ENCODE peak calls at places on chromosomes 13 and 19, in four cellular contexts. One of them, this sample, is unnamed. For H3K4me1, the result is how much of the 10 kb centered on the place peaks cover.

GRCh38 chr13:73259061-73259908 is 200.5 kb downstream of the KLF5 start:
- DNase-seq in left ventricle myocardium inferior: no peak
- DNase-seq in left lung: no peak
- DNase-seq in tibial artery: no peak
- DNase-seq in this sample: no peak

GRCh38 chr19:11558881-11559828 is at the start of gene ELOF1:
- DNase-seq in left ventricle myocardium inferior: peak
- DNase-seq in left lung: peak
- DNase-seq in tibial artery: peak
- DNase-seq in this sample: peak

GRCh38 chr19:13079542-13079986 is 23.1 kb downstream of the LYL1 start:
- DNase-seq in left ventricle myocardium inferior: no peak
- DNase-seq in left lung: no peak
- DNase-seq in tibial artery: no peak
- DNase-seq in this sample: no peak

GRCh38 chr13:40271931-40272775 is 394.3 kb downstream of the FOXO1 start:
- DNase-seq in left ventricle myocardium inferior: peak
- DNase-seq in left lung: no peak
- DNase-seq in tibial artery: peak
- DNase-seq in this sample: peak

GRCh38 chr19:3443840-3444694 is 36.3 kb downstream of the SMIM24 start:
- DNase-seq in left ventricle myocardium inferior: peak
- DNase-seq in left lung: peak
- DNase-seq in tibial artery: no peak
- DNase-seq in this sample: no peak

GRCh38 chr13:75788494-75788991 is 152.4 kb downstream of the LMO7 start:
- DNase-seq in left ventricle myocardium inferior: no peak
- DNase-seq in left lung: peak
- DNase-seq in tibial artery: no peak
- DNase-seq in this sample: no peak

GRCh38 chr19:18495204-18495911 is 26.5 kb downstream of the ELL start:
- DNase-seq in left ventricle myocardium inferior: no peak
- DNase-seq in left lung: no peak
- DNase-seq in tibial artery: no peak
- DNase-seq in this sample: no peak

GRCh38 chr19:12789904-12790619 is 1.2 kb upstream of the JUNB start:
- DNase-seq in left ventricle myocardium inferior: peak
- DNase-seq in left lung: peak
- DNase-seq in tibial artery: peak
- DNase-seq in this sample: peak

GRCh38 chr13:76884571-76885202 is 1.5 kb downstream of the KCTD12 start:
- DNase-seq in left ventricle myocardium inferior: no peak
- DNase-seq in left lung: no peak
- DNase-seq in tibial artery: no peak
- DNase-seq in this sample: no peak

GRCh38 chr13:97568850-97569249 is 134.9 kb downstream of the RAP2A start:
- DNase-seq in left ventricle myocardium inferior: no peak
- DNase-seq in left lung: no peak
- DNase-seq in tibial artery: no peak
- DNase-seq in this sample: no peak

GRCh38 chr19:39516270-39516669 is 1.3 kb downstream of the SELENOV start:
- DNase-seq in left ventricle myocardium inferior: no peak
- DNase-seq in left lung: no peak
- DNase-seq in tibial artery: no peak
- DNase-seq in this sample: no peak

GRCh38 chr13:110396913-110397379 is 89.9 kb downstream of the COL4A2 start:
- DNase-seq in left ventricle myocardium inferior: peak
- DNase-seq in left lung: no peak
- DNase-seq in tibial artery: peak
- DNase-seq in this sample: peak

GRCh38 chr13:35475131-35475959 is 1.1 kb downstream of the MAB21L1 start:
- DNase-seq in left ventricle myocardium inferior: no peak
- DNase-seq in left lung: peak
- DNase-seq in tibial artery: peak
- DNase-seq in this sample: peak

GRCh38 chr19:50967924-50968708 is 1.3 kb downstream of the KLK6 start:
- DNase-seq in left ventricle myocardium inferior: no peak
- DNase-seq in left lung: no peak
- DNase-seq in tibial artery: no peak
- DNase-seq in this sample: no peak

GRCh38 chr13:83731113-83731512 is 151.2 kb downstream of the SLITRK1 start:
- DNase-seq in left ventricle myocardium inferior: no peak
- DNase-seq in left lung: no peak
- DNase-seq in tibial artery: no peak
- DNase-seq in this sample: no peak

GRCh38 chr19:53037101-53038097 is 7.1 kb upstream of the ERVV-2 start:
- DNase-seq in left ventricle myocardium inferior: peak
- DNase-seq in left lung: peak
- DNase-seq in tibial artery: no peak
- DNase-seq in this sample: peak

GRCh38 chr19:14370169-14370998 is 10.9 kb upstream of the ADGRE5 start:
- DNase-seq in left ventricle myocardium inferior: no peak
- DNase-seq in left lung: no peak
- DNase-seq in tibial artery: no peak
- DNase-seq in this sample: no peak

DNA sequence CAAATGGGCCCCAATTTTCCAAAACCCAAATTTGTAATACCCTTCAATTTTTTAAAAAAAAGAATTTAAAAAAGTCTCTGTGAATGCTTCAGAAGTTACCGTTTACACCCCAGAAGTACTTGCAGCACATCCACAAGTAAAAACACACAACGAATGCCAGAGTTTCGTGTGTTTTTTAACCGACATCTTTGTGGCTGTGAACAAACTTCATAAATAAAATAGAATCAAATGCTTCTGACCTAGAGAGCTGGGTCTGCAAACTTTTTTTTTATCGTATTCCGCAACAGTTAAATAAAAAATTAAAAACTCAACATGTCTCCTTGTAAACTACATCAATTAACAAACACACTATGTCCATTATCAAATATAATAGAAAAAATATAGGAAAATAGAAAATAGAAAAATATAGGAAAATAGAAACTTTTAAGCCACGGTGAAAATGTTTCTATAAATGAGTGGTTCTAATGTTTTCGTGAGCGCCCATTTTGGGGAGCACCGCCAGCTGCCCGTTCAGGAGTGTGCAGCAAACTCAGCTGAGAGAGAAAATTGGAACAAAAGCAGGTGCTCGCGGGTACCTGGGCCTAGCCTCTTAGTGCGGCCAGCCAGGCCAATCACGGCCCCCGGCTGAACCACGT is 384 bp upstream of the PDX1 start:
- DNase-seq in left ventricle myocardium inferior: no peak
- DNase-seq in left lung: no peak
- DNase-seq in tibial artery: no peak
- DNase-seq in this sample: no peak
- H3K27ac ChIP-seq in left ventricle myocardium inferior: no peak
- H3K27ac ChIP-seq in left lung: no peak
- H3K27ac ChIP-seq in tibial artery: no peak
- H3K27ac ChIP-seq in this sample: no peak

GRCh38 chr13:32232263-32232662 is 82.9 kb downstream of the ZAR1L start:
- DNase-seq in left ventricle myocardium inferior: no peak
- DNase-seq in left lung: no peak
- DNase-seq in tibial artery: no peak
- DNase-seq in this sample: no peak

GRCh38 chr13:32237681-32238080 is 77.5 kb downstream of the ZAR1L start:
- DNase-seq in left ventricle myocardium inferior: no peak
- DNase-seq in left lung: no peak
- DNase-seq in tibial artery: no peak
- DNase-seq in this sample: no peak

GRCh38 chr13:32233062-32233461 is 82.1 kb downstream of the ZAR1L start:
- DNase-seq in left ventricle myocardium inferior: no peak
- DNase-seq in left lung: no peak
- DNase-seq in tibial artery: no peak
- DNase-seq in this sample: no peak

GRCh38 chr13:32229443-32229842 is 85.7 kb downstream of the ZAR1L start:
- DNase-seq in left ventricle myocardium inferior: no peak
- DNase-seq in left lung: no peak
- DNase-seq in tibial artery: no peak
- DNase-seq in this sample: no peak

DNA sequence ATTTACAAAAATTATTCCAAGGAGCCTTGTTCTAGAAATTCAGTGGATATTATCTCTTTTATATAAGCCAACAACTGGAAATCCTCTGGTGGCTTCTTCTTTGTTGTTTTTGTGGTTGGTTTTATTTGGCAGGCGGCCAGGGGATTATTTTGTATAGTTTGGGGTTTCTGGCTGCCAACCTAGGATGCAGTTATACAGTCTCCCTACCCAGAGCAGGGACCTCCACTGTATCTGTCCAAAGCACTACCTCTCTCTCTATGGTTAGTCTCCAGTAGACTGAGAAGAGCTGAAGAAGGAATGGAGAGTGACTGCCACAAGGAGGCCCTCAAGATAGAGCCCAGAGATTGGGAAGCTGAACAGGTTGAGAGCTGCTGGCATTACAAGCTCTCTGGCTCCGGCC is 80.2 kb downstream of the ZAR1L start:
- DNase-seq in left ventricle myocardium inferior: no peak
- DNase-seq in left lung: no peak
- DNase-seq in tibial artery: no peak
- DNase-seq in this sample: no peak
- TF ChIP-seq CTCF in left ventricle myocardium inferior: no peak
- TF ChIP-seq CTCF in left lung: no peak
- TF ChIP-seq CTCF in tibial artery: no peak
- TF ChIP-seq CTCF in this sample: no peak

GRCh38 chr19:42423462-42424344 is 3.5 kb downstream of the LIPE start:
- DNase-seq in left ventricle myocardium inferior: peak
- DNase-seq in left lung: peak
- DNase-seq in tibial artery: peak
- DNase-seq in this sample: peak

GRCh38 chr19:42422092-42422575 is 5.1 kb downstream of the LIPE start:
- DNase-seq in left ventricle myocardium inferior: no peak
- DNase-seq in left lung: no peak
- DNase-seq in tibial artery: no peak
- DNase-seq in this sample: peak

GRCh38 chr19:42422576-42423461 is 4.4 kb downstream of the LIPE start:
- DNase-seq in left ventricle myocardium inferior: no peak
- DNase-seq in left lung: no peak
- DNase-seq in tibial artery: no peak
- DNase-seq in this sample: peak

GRCh38 chr19:42424712-42425131 is 2.5 kb downstream of the LIPE start:
- DNase-seq in left ventricle myocardium inferior: no peak
- DNase-seq in left lung: no peak
- DNase-seq in tibial artery: no peak
- DNase-seq in this sample: no peak

DNA sequence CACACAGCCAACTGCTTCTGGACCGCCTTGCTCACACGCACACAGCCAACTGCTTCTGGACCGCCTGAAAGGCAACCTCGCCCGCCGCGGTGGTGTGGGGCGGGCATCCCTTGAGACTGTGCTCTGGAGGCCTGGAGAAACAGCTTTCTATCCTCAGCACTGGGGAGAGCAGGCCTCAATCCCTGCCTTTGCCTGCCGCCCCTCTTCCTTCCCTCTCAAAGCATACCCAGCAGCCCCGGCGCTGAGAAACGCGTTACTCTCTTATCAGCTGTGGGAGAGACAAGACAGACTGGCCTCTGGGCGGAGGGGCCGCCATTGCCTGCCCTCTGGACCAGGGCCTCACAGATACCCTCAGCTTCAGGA is 2.9 kb downstream of the LIPE start:
- DNase-seq in left ventricle myocardium inferior: no peak
- DNase-seq in left lung: no peak
- DNase-seq in tibial artery: no peak
- DNase-seq in this sample: no peak
- H3K4me1 ChIP-seq in left ventricle myocardium inferior: half or more
- H3K4me1 ChIP-seq in left lung: under half
- H3K4me1 ChIP-seq in tibial artery: under half
- H3K4me1 ChIP-seq in this sample: under half

DNA sequence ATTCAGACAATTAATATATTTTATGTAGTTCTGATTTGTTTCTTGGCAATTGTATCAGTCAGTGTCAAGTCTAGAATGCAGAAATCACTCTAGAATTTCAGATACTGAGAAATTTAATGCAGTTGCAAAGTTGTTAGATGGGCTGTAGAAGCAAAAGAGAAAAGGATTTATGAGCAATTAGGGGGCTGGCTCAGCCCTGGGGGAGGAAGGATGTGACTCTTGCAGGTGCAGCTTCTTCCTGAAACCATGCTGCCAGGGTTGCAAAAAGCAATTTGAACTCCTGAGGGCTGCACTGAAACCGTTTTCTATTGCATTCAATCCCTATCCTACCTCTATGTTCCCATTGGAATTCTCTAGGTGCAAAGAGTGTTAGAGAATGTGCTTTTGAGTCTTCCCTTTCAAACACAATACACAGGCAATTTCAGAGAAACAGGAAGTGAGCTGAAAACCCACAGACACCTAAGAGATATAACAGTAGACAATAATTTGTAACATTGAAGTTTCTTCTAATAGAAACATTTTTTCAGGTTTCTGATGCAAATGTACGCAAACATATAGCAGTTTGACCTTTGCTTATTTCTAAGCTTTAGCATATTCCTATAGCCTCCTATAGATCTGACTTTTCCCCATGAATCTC is 814.7 kb upstream of the ATXN8OS start:
- DNase-seq in left ventricle myocardium inferior: no peak
- DNase-seq in left lung: no peak
- DNase-seq in tibial artery: no peak
- DNase-seq in this sample: no peak
- H3K27ac ChIP-seq in left ventricle myocardium inferior: no peak
- H3K27ac ChIP-seq in left lung: no peak
- H3K27ac ChIP-seq in tibial artery: no peak
- H3K27ac ChIP-seq in this sample: no peak

GRCh38 chr13:100088648-100089601 is at the start of gene PCCA:
- DNase-seq in left ventricle myocardium inferior: peak
- DNase-seq in left lung: peak
- DNase-seq in tibial artery: peak
- DNase-seq in this sample: peak
- TF ChIP-seq CTCF in left ventricle myocardium inferior: no peak
- TF ChIP-seq CTCF in left lung: no peak
- TF ChIP-seq CTCF in tibial artery: no peak
- TF ChIP-seq CTCF in this sample: no peak